ENCODE peak calls at places on chromosomes 7 and 10, in six cellular contexts. G is transverse colon, D is gastrocnemius medialis, Y is HCT116, C is testis, Z is uterus. Q is an unnamed sample.
A peak's percentile ranks its signal among the peaks of the same experiment; 100 is the strongest.

GRCh38 chr7:122487131-122487530 is 182.6 kb upstream of the FEZF1 start:
- DNase-seq in G (no peak), D (no peak), Y (no peak), Z (no peak), C (no peak), Q (no peak)

GRCh38 chr7:112858838-112859237 is 68.6 kb upstream of the TMEM168 start:
- DNase-seq in G (no peak), Z (no peak), C (no peak), Y (no peak), D (no peak), Q (no peak)

GRCh38 chr7:150909192-150909591 is 56.9 kb downstream of the AOC1 start:
- DNase-seq in Z (no peak), Y (no peak), D (no peak), G (no peak), C (no peak), Q (peak; percentile 83)

GRCh38 chr7:79096361-79096805 is 357.1 kb downstream of the MAGI2 start:
- DNase-seq in D (no peak), C (no peak), Y (no peak), Z (no peak), G (no peak), Q (no peak)

GRCh38 chr10:102393411-102394078 is 2.0 kb upstream of the NFKB2 start:
- DNase-seq in G (no peak), C (no peak), Z (no peak), D (no peak), Y (no peak), Q (no peak)

GRCh38 chr7:47724335-47724982 is 142.5 kb upstream of the TNS3 start:
- DNase-seq in Y (no peak), Z (no peak), C (no peak), D (no peak), G (no peak), Q (no peak)

GRCh38 chr10:18582803-18583202 is 68.6 kb downstream of the NSUN6 start:
- DNase-seq in C (no peak), G (no peak), D (no peak), Y (no peak), Z (no peak), Q (no peak)

GRCh38 chr7:6273380-6273837 is 985 bp upstream of the CYTH3 start:
- DNase-seq in G (peak; percentile 77), D (no peak), C (peak; percentile 46), Y (no peak), Z (peak; percentile 40), Q (peak; percentile 84)

GRCh38 chr7:140003913-140004382 is 58.8 kb downstream of the PARP12 start:
- DNase-seq in Y (peak; percentile 47), G (peak; percentile 19), D (no peak), C (peak; percentile 30), Z (no peak), Q (no peak)

GRCh38 chr7:42143605-42144252 is 93.3 kb downstream of the GLI3 start:
- DNase-seq in C (no peak), G (no peak), Z (no peak), D (no peak), Y (no peak), Q (no peak)

GRCh38 chr10:44935201-44935960 is 24.2 kb upstream of the RASSF4 start:
- DNase-seq in Y (no peak), Z (no peak), G (no peak), D (peak; percentile 57), C (peak; percentile 80), Q (peak; percentile 85)

GRCh38 chr10:42896735-42897134 is 114.1 kb downstream of the BMS1 start:
- DNase-seq in C (no peak), G (no peak), D (no peak), Y (no peak), Z (no peak), Q (no peak)

GRCh38 chr10:21688870-21689269 is 154.8 kb downstream of the MLLT10 start:
- DNase-seq in Z (no peak), D (no peak), Y (no peak), C (no peak), G (no peak), Q (no peak)

GRCh38 chr7:18320971-18321567 is 174.5 kb upstream of the HDAC9 start:
- DNase-seq in G (no peak), Y (peak; percentile 43), Z (no peak), C (no peak), D (no peak), Q (no peak)

GRCh38 chr7:82204694-82205093 is 238.9 kb downstream of the CACNA2D1 start:
- DNase-seq in G (no peak), Y (no peak), D (peak; percentile 99), C (no peak), Z (no peak), Q (peak; percentile 43)

GRCh38 chr7:99013266-99014112 is 130.4 kb downstream of the SMURF1 start:
- DNase-seq in Y (no peak), C (peak; percentile 16), Z (peak; percentile 9), D (peak; percentile 12), G (no peak), Q (no peak)

GRCh38 chr10:11654659-11655058 is 43.2 kb upstream of the USP6NL start:
- DNase-seq in Y (no peak), G (no peak), Z (no peak), C (no peak), D (no peak), Q (no peak)

GRCh38 chr10:121459765-121460453 is 138.3 kb downstream of the FGFR2 start:
- DNase-seq in G (no peak), C (no peak), Y (no peak), Z (peak; percentile 67), D (no peak), Q (no peak)

GRCh38 chr7:43505412-43505811 is 77.5 kb upstream of the STK17A start:
- DNase-seq in G (no peak), D (no peak), Z (no peak), Y (no peak), C (no peak), Q (no peak)

GRCh38 chr7:149849174-149849573 is 11.0 kb downstream of the ZNF862 start:
- DNase-seq in Z (no peak), D (no peak), Y (no peak), C (no peak), G (no peak), Q (no peak)

GRCh38 chr10:132904814-132905649 is 37.3 kb downstream of the CFAP46 start:
- DNase-seq in Y (no peak), G (no peak), C (no peak), Z (no peak), D (no peak), Q (no peak)

GRCh38 chr10:46024948-46025347 is 5.5 kb downstream of the NCOA4 start:
- DNase-seq in Z (no peak), Y (no peak), C (no peak), G (no peak), D (no peak), Q (no peak)

GRCh38 chr7:94578615-94579014 is 69.0 kb downstream of the CASD1 start:
- DNase-seq in D (no peak), G (no peak), C (no peak), Y (no peak), Z (no peak), Q (no peak)

GRCh38 chr7:2807846-2808772 is 36.0 kb downstream of the GNA12 start:
- DNase-seq in D (no peak), G (no peak), C (no peak), Y (no peak), Z (no peak), Q (peak; percentile 70)

GRCh38 chr7:69890081-69890369 is 291.8 kb downstream of the AUTS2 start:
- DNase-seq in C (no peak), D (no peak), Y (no peak), G (no peak), Z (no peak), Q (no peak)

DNA sequence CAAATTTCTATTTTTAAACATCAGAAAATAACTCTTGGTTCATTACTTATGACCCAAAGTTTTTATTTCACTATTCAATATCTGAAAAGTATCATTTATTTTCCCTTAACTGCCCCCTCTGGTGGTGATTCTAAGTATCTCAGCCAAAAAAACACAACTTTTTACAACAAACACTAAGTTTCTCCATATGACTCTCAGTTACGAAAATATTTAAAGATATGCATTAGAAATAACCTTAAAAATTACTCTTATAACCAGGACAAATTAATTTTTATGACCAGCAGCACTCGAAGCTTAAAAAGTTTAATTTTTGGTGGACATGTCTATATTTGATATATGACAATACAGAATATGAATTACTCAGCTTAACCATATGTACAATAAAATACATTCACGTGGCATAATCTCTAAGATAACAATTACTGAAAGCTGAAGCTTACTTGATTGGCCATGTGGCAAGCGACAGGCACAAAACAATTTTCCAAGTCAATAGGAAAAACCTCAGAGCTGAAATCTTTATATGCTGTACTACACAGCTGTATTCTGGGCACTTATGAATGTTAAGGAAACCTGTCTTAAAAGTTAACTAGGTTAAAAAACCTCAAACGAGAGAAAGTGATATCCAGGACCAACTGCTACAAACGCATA is 2.3 kb downstream of the HNRNPA2B1 start:
- DNase-seq in Y (no peak), G (no peak), D (no peak), C (no peak), Z (no peak), Q (no peak)
- TF ChIP-seq POLR2A in Y (no peak), G (no peak), D (no peak), C (no peak), Z (no peak), Q (no peak)

DNA sequence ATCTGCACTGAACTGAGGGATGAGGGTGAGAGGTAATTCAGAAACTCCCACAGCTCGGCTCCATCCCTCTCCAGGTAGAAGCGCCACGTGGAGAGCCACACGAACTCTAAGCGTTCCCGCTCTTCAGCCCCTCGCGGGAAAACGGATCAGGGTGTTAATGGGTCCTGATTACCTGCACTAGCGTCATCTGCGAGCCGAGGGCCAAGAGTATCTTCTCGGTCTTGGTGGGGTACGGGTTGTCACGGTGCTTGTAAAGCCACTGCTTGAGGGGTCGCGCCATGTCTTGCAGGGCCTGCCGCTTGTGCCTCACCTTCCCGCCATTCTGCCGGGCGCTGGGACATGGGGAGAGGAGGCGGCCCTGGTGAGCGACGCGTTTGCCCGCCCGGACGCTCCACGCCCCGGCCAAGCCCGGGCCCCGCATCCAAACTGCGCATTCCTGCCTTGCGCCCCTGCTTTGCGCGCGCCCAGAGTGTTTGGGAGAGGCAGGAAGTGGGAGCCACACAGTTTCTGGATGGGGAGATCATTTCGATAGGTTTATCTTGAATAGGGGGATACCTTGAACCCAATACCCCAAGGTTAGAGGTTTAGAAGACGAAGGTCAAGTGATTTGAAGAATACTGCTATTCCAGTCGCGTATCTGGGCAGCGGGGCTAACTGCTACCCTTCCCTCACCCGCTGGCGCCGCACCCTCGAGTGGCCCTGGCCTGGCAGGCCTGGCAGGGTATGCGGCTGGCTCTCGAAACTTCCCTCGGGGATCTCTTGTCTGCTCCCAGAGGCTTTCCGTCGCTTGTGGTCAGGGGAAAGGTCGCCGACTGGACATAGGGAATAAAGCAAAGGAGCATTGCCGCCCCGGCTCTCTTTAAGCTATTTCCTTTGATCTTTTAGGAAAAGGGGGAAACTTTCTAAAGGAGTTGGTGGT is 4.2 kb downstream of the MKX start:
- DNase-seq in C (no peak), D (no peak), G (peak; percentile 14), Y (no peak), Z (peak; percentile 20), Q (no peak)
- H3K4me3 ChIP-seq in C (peak overlapping the region; percentile 59), D (peak overlapping the region; percentile 60), G (peak overlapping the region; percentile 95), Y (peak overlapping the region; percentile 46), Z (peak overlapping the region; percentile 62), Q (no peak overlapping the region)

GRCh38 chr10:78042752-78043104 is 9.1 kb downstream of the RPS24 start:
- DNase-seq in G (no peak), D (no peak), Z (no peak), C (no peak), Y (no peak), Q (no peak)
- TF ChIP-seq POLR2A in G (no peak), D (no peak), Z (no peak), C (no peak), Y (no peak), Q (no peak)

DNA sequence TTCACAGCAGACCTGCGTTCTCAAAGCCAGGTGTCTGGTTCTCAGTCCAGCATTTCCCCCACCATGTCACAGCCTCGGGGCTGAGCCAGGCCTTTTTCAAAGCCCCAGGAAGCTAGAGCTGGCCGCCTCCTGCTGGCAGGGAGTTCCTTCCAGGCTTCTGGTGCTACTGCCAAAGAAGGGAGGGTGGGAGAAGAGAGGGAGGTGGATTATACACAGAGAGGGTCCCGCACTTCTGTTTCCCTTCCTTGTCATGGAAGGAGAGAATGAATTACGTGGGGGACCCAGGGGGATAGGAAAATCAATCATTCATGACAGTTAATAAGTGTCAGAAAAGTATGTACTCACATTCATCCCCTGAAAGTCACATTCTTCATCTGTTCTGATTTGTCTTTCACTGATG is 600 bp upstream of the LGI1 start:
- DNase-seq in Y (no peak), C (no peak), Z (no peak), G (no peak), D (peak; percentile 16), Q (no peak)
- H3K4me3 ChIP-seq in Y (no peak overlapping the region), C (no peak overlapping the region), Z (no peak overlapping the region), G (no peak overlapping the region), D (no peak overlapping the region), Q (no peak overlapping the region)